ENCODE peak calls at places on chromosomes 7 and 10, in four cellular contexts. G, N, W and X are unnamed samples.

GRCh38 chr10:114634607-114634974 is 23.5 kb downstream of the ABLIM1 start:
- DNase-seq in G (peak), N (peak), W (peak), X (peak)

GRCh38 chr7:89926721-89927120 is 227.5 kb upstream of the STEAP1 start:
- DNase-seq in G (no peak), N (no peak), W (no peak), X (no peak)

GRCh38 chr10:29772403-29772802 is 137.6 kb upstream of the SVIL start:
- DNase-seq in G (no peak), N (peak), W (no peak), X (no peak)

GRCh38 chr10:34959321-34959720 is 130.8 kb downstream of the CUL2 start:
- DNase-seq in G (no peak), N (no peak), W (no peak), X (no peak)

GRCh38 chr7:13988765-13989137 is 715 bp downstream of the ETV1 start:
- DNase-seq in G (peak), N (no peak), W (no peak), X (peak)

GRCh38 chr10:102509387-102509786 is 5.6 kb downstream of the SUFU start:
- DNase-seq in G (no peak), N (no peak), W (no peak), X (no peak)

GRCh38 chr10:125187238-125188194 is 27.2 kb upstream of the CTBP2 start:
- DNase-seq in G (no peak), N (peak), W (no peak), X (no peak)

GRCh38 chr7:121080913-121081326 is 92.4 kb downstream of the CPED1 start:
- DNase-seq in G (no peak), N (no peak), W (no peak), X (no peak)

GRCh38 chr10:74543276-74543675 is 283.1 kb upstream of the KAT6B start:
- DNase-seq in G (no peak), N (no peak), W (no peak), X (no peak)

GRCh38 chr7:137975768-137976167 is 26.1 kb downstream of the CREB3L2 start:
- DNase-seq in G (peak), N (no peak), W (no peak), X (no peak)

GRCh38 chr7:132029369-132030160 is 473.1 kb upstream of the PODXL start:
- DNase-seq in G (no peak), N (no peak), W (no peak), X (peak)

GRCh38 chr10:21501731-21502370 is 23.6 kb downstream of the SKIDA1 start:
- DNase-seq in G (no peak), N (peak), W (no peak), X (no peak)

GRCh38 chr7:25025218-25025671 is 45.3 kb upstream of the OSBPL3 start:
- DNase-seq in G (no peak), N (no peak), W (peak), X (no peak)

GRCh38 chr7:148253629-148254028 is 336.9 kb upstream of the C7orf33 start:
- DNase-seq in G (no peak), N (no peak), W (no peak), X (no peak)

GRCh38 chr7:116812905-116813304 is 49.5 kb upstream of the CAPZA2 start:
- DNase-seq in G (no peak), N (no peak), W (no peak), X (no peak)